ENCODE peak calls at places on chromosomes 4 and X, in six cellular contexts. One of them, this sample, is unnamed.

GRCh38 chr4:121307441-121308327 is 73.1 kb downstream of the QRFPR start:
- DNase-seq in AG09319: no peak
- DNase-seq in mesothelial cell of epicardium: no peak
- DNase-seq in NCI-H2081: no peak
- DNase-seq in GM10248: peak
- DNase-seq in immature natural killer cell: peak
- DNase-seq in this sample: no peak

GRCh38 chr4:123622572-123622971 is 226.0 kb downstream of the SPRY1 start:
- DNase-seq in immature natural killer cell: no peak
- DNase-seq in mesothelial cell of epicardium: no peak
- DNase-seq in GM10248: no peak
- DNase-seq in AG09319: no peak
- DNase-seq in NCI-H2081: no peak
- DNase-seq in this sample: no peak

GRCh38 chrX:130081421-130082045 is 28.8 kb downstream of the ELF4 start:
- DNase-seq in immature natural killer cell: no peak
- DNase-seq in mesothelial cell of epicardium: no peak
- DNase-seq in AG09319: no peak
- DNase-seq in NCI-H2081: no peak
- DNase-seq in GM10248: no peak
- DNase-seq in this sample: no peak

GRCh38 chrX:135194684-135195083 is 23.5 kb upstream of the CT55 start:
- DNase-seq in mesothelial cell of epicardium: no peak
- DNase-seq in NCI-H2081: no peak
- DNase-seq in AG09319: no peak
- DNase-seq in immature natural killer cell: no peak
- DNase-seq in GM10248: no peak
- DNase-seq in this sample: no peak

GRCh38 chr4:41155194-41155830 is 59.0 kb downstream of the APBB2 start:
- DNase-seq in AG09319: no peak
- DNase-seq in GM10248: no peak
- DNase-seq in NCI-H2081: no peak
- DNase-seq in mesothelial cell of epicardium: no peak
- DNase-seq in immature natural killer cell: no peak
- DNase-seq in this sample: no peak

GRCh38 chr4:77465271-77465670 is 140.3 kb upstream of the CXCL13 start:
- DNase-seq in immature natural killer cell: no peak
- DNase-seq in mesothelial cell of epicardium: no peak
- DNase-seq in AG09319: no peak
- DNase-seq in GM10248: peak
- DNase-seq in NCI-H2081: no peak
- DNase-seq in this sample: no peak

GRCh38 chr4:133969202-133969873 is 232.3 kb downstream of the PABPC4L start:
- DNase-seq in AG09319: no peak
- DNase-seq in immature natural killer cell: no peak
- DNase-seq in NCI-H2081: peak
- DNase-seq in mesothelial cell of epicardium: no peak
- DNase-seq in GM10248: no peak
- DNase-seq in this sample: no peak

GRCh38 chr4:26032572-26033320 is 118.7 kb downstream of the SMIM20 start:
- DNase-seq in GM10248: no peak
- DNase-seq in AG09319: peak
- DNase-seq in mesothelial cell of epicardium: no peak
- DNase-seq in NCI-H2081: no peak
- DNase-seq in immature natural killer cell: no peak
- DNase-seq in this sample: peak

GRCh38 chr4:66017671-66018070 is 347.4 kb upstream of the EPHA5 start:
- DNase-seq in GM10248: no peak
- DNase-seq in mesothelial cell of epicardium: no peak
- DNase-seq in NCI-H2081: no peak
- DNase-seq in AG09319: no peak
- DNase-seq in immature natural killer cell: no peak
- DNase-seq in this sample: no peak